ENCODE peak calls at places on chromosomes 11 and 22, in four cellular contexts. One of them, this sample, is unnamed.
A peak's percentile ranks its signal among the peaks of the same experiment; 100 is the strongest.

GRCh38 chr11:128886401-128887119 is 4.6 kb upstream of the KCNJ5 start:
- DNase-seq in K562: no peak
- DNase-seq in HepG2: no peak
- DNase-seq in GM12878: no peak
- DNase-seq in this sample: no peak

GRCh38 chr11:73965076-73965763 is 14.4 kb downstream of the DNAJB13 start:
- DNase-seq in K562: no peak
- DNase-seq in HepG2: no peak
- DNase-seq in GM12878: no peak
- DNase-seq in this sample: no peak

GRCh38 chr11:121212696-121213567 is 79.6 kb upstream of the SC5D start:
- DNase-seq in K562: no peak
- DNase-seq in HepG2: no peak
- DNase-seq in GM12878: no peak
- DNase-seq in this sample: no peak

GRCh38 chr11:116326146-116326545 is 446.6 kb downstream of the BUD13 start:
- DNase-seq in K562: no peak
- DNase-seq in HepG2: no peak
- DNase-seq in GM12878: no peak
- DNase-seq in this sample: no peak

GRCh38 chr11:6648505-6648904 is 7.1 kb downstream of the DCHS1 start:
- DNase-seq in K562: no peak
- DNase-seq in HepG2: no peak
- DNase-seq in GM12878: no peak
- DNase-seq in this sample: no peak

GRCh38 chr11:2318123-2318522 is 16.3 kb downstream of the TSPAN32 start:
- DNase-seq in K562: no peak
- DNase-seq in HepG2: no peak
- DNase-seq in GM12878: no peak
- DNase-seq in this sample: no peak

GRCh38 chr22:28917747-28918543 is 34.6 kb downstream of the ZNRF3 start:
- DNase-seq in K562: no peak
- DNase-seq in HepG2: peak; percentile 86
- DNase-seq in GM12878: no peak
- DNase-seq in this sample: no peak

GRCh38 chr11:100563541-100564280 is 123.4 kb upstream of the ARHGAP42 start:
- DNase-seq in K562: no peak
- DNase-seq in HepG2: no peak
- DNase-seq in GM12878: no peak
- DNase-seq in this sample: no peak

GRCh38 chr11:85256433-85256832 is 370.7 kb downstream of the DLG2 start:
- DNase-seq in K562: no peak
- DNase-seq in HepG2: no peak
- DNase-seq in GM12878: no peak
- DNase-seq in this sample: no peak

GRCh38 chr22:31583861-31584485 is 78.0 kb downstream of the PISD start:
- DNase-seq in K562: no peak
- DNase-seq in HepG2: no peak
- DNase-seq in GM12878: no peak
- DNase-seq in this sample: no peak

GRCh38 chr11:420054-420910 is 5.5 kb upstream of the SIGIRR start:
- DNase-seq in K562: no peak
- DNase-seq in HepG2: no peak
- DNase-seq in GM12878: no peak
- DNase-seq in this sample: no peak

GRCh38 chr22:46613606-46613997 is 6.6 kb upstream of the GRAMD4 start:
- DNase-seq in K562: no peak
- DNase-seq in HepG2: no peak
- DNase-seq in GM12878: peak; percentile 28
- DNase-seq in this sample: no peak

GRCh38 chr11:96447208-96447607 is 57.4 kb downstream of the JRKL start:
- DNase-seq in K562: no peak
- DNase-seq in HepG2: no peak
- DNase-seq in GM12878: no peak
- DNase-seq in this sample: no peak

GRCh38 chr11:59550368-59550841 is 39.1 kb downstream of the OR4D9 start:
- DNase-seq in K562: peak; percentile 74
- DNase-seq in HepG2: peak; percentile 94
- DNase-seq in GM12878: peak; percentile 96
- DNase-seq in this sample: peak; percentile 97

GRCh38 chr11:18650859-18651557 is 16.9 kb upstream of the SPTY2D1 start:
- DNase-seq in K562: peak; percentile 63
- DNase-seq in HepG2: peak; percentile 49
- DNase-seq in GM12878: peak; percentile 20
- DNase-seq in this sample: peak; percentile 31

GRCh38 chr11:117950999-117951961 is 22.1 kb upstream of the TMPRSS13 start:
- DNase-seq in K562: no peak
- DNase-seq in HepG2: no peak
- DNase-seq in GM12878: no peak
- DNase-seq in this sample: peak; percentile 32

GRCh38 chr11:34749666-34750659 is 129.1 kb downstream of the EHF start:
- DNase-seq in K562: no peak
- DNase-seq in HepG2: no peak
- DNase-seq in GM12878: no peak
- DNase-seq in this sample: no peak

GRCh38 chr11:15861256-15861655 is 495.1 kb downstream of the SOX6 start:
- DNase-seq in K562: no peak
- DNase-seq in HepG2: no peak
- DNase-seq in GM12878: no peak
- DNase-seq in this sample: no peak

GRCh38 chr11:127862406-127862805 is 725.0 kb downstream of the ETS1 start:
- DNase-seq in K562: no peak
- DNase-seq in HepG2: no peak
- DNase-seq in GM12878: no peak
- DNase-seq in this sample: no peak

GRCh38 chr22:42833104-42833503 is 24.0 kb downstream of the ARFGAP3 start:
- DNase-seq in K562: no peak
- DNase-seq in HepG2: no peak
- DNase-seq in GM12878: peak; percentile 33
- DNase-seq in this sample: no peak

GRCh38 chr22:22787805-22788459 is 99.7 kb upstream of the IGLL5 start:
- DNase-seq in K562: peak; percentile 100
- DNase-seq in HepG2: peak; percentile 30
- DNase-seq in GM12878: no peak
- DNase-seq in this sample: peak; percentile 78

GRCh38 chr22:40641269-40641668 is 4.8 kb upstream of the MRTFA start:
- DNase-seq in K562: peak; percentile 74
- DNase-seq in HepG2: no peak
- DNase-seq in GM12878: no peak
- DNase-seq in this sample: no peak

GRCh38 chr11:469684-470667 is 19.9 kb downstream of the PTDSS2 start:
- DNase-seq in K562: no peak
- DNase-seq in HepG2: peak; percentile 83
- DNase-seq in GM12878: no peak
- DNase-seq in this sample: no peak

GRCh38 chr11:17164361-17165246 is 43.2 kb downstream of the PIK3C2A start:
- DNase-seq in K562: no peak
- DNase-seq in HepG2: peak; percentile 53
- DNase-seq in GM12878: no peak
- DNase-seq in this sample: no peak

GRCh38 chr11:57868491-57868890 is 106.9 kb downstream of the CTNND1 start:
- DNase-seq in K562: no peak
- DNase-seq in HepG2: no peak
- DNase-seq in GM12878: no peak
- DNase-seq in this sample: peak; percentile 66

GRCh38 chr22:24069721-24070120 is 58.6 kb downstream of the CABIN1 start:
- DNase-seq in K562: no peak
- DNase-seq in HepG2: no peak
- DNase-seq in GM12878: no peak
- DNase-seq in this sample: no peak

GRCh38 chr11:128323381-128323780 is 264.0 kb downstream of the ETS1 start:
- DNase-seq in K562: no peak
- DNase-seq in HepG2: no peak
- DNase-seq in GM12878: no peak
- DNase-seq in this sample: no peak

GRCh38 chr11:66069715-66070603 is at the start of gene PACS1:
- DNase-seq in K562: peak; percentile 89
- DNase-seq in HepG2: peak; percentile 25
- DNase-seq in GM12878: no peak
- DNase-seq in this sample: peak; percentile 85

GRCh38 chr11:73971175-73971719 is 11.4 kb downstream of the UCP2 start:
- DNase-seq in K562: peak; percentile 12
- DNase-seq in HepG2: no peak
- DNase-seq in GM12878: no peak
- DNase-seq in this sample: no peak

GRCh38 chr11:71116435-71117040 is 135.8 kb downstream of the SHANK2 start:
- DNase-seq in K562: no peak
- DNase-seq in HepG2: no peak
- DNase-seq in GM12878: no peak
- DNase-seq in this sample: no peak

GRCh38 chr22:22943521-22944267 is 56.1 kb downstream of the IGLL5 start:
- DNase-seq in K562: peak; percentile 84
- DNase-seq in HepG2: no peak
- DNase-seq in GM12878: no peak
- DNase-seq in this sample: peak; percentile 45

GRCh38 chr22:44088976-44089570 is 65.0 kb downstream of the PARVB start:
- DNase-seq in K562: no peak
- DNase-seq in HepG2: no peak
- DNase-seq in GM12878: no peak
- DNase-seq in this sample: no peak

GRCh38 chr11:2208691-2209369 is 37.2 kb upstream of the TH start:
- DNase-seq in K562: no peak
- DNase-seq in HepG2: peak; percentile 12
- DNase-seq in GM12878: no peak
- DNase-seq in this sample: peak; percentile 48

GRCh38 chr22:44515779-44516178 is 17.7 kb upstream of the RTL6 start:
- DNase-seq in K562: no peak
- DNase-seq in HepG2: no peak
- DNase-seq in GM12878: no peak
- DNase-seq in this sample: no peak

GRCh38 chr11:130720232-130720787 is 196.0 kb downstream of the SNX19 start:
- DNase-seq in K562: no peak
- DNase-seq in HepG2: no peak
- DNase-seq in GM12878: no peak
- DNase-seq in this sample: no peak

GRCh38 chr11:63907063-63907462 is 9.9 kb downstream of the RCOR2 start:
- DNase-seq in K562: no peak
- DNase-seq in HepG2: no peak
- DNase-seq in GM12878: no peak
- DNase-seq in this sample: no peak
- TF ChIP-seq HDAC6 in K562: no peak
- TF ChIP-seq HDAC6 in HepG2: no peak
- TF ChIP-seq HDAC6 in GM12878: no peak
- TF ChIP-seq HDAC6 in this sample: no peak

GRCh38 chr11:75664366-75664765 is 4.5 kb downstream of the MAP6 start:
- DNase-seq in K562: no peak
- DNase-seq in HepG2: no peak
- DNase-seq in GM12878: no peak
- DNase-seq in this sample: no peak

GRCh38 chr11:75665126-75665525 is 3.7 kb downstream of the MAP6 start:
- DNase-seq in K562: no peak
- DNase-seq in HepG2: no peak
- DNase-seq in GM12878: no peak
- DNase-seq in this sample: no peak

GRCh38 chr11:75659836-75660235 is 9.0 kb downstream of the MAP6 start:
- DNase-seq in K562: no peak
- DNase-seq in HepG2: no peak
- DNase-seq in GM12878: no peak
- DNase-seq in this sample: no peak

GRCh38 chr11:75667268-75667830 is 1.5 kb downstream of the MAP6 start:
- DNase-seq in K562: peak; percentile 22
- DNase-seq in HepG2: no peak
- DNase-seq in GM12878: no peak
- DNase-seq in this sample: no peak

GRCh38 chr11:75663808-75664207 is 5.0 kb downstream of the MAP6 start:
- DNase-seq in K562: no peak
- DNase-seq in HepG2: no peak
- DNase-seq in GM12878: no peak
- DNase-seq in this sample: no peak
- TF ChIP-seq HDAC6 in K562: no peak
- TF ChIP-seq HDAC6 in HepG2: no peak
- TF ChIP-seq HDAC6 in GM12878: no peak
- TF ChIP-seq HDAC6 in this sample: no peak

GRCh38 chr22:27213291-27213690 is 555.9 kb downstream of the MIAT start:
- DNase-seq in K562: no peak
- DNase-seq in HepG2: no peak
- DNase-seq in GM12878: no peak
- DNase-seq in this sample: no peak

GRCh38 chr22:27212617-27213177 is 555.3 kb downstream of the MIAT start:
- DNase-seq in K562: no peak
- DNase-seq in HepG2: no peak
- DNase-seq in GM12878: no peak
- DNase-seq in this sample: no peak

GRCh38 chr22:27210111-27210739 is 552.8 kb downstream of the MIAT start:
- DNase-seq in K562: no peak
- DNase-seq in HepG2: no peak
- DNase-seq in GM12878: no peak
- DNase-seq in this sample: no peak

GRCh38 chr22:27213766-27214581 is 556.6 kb downstream of the MIAT start:
- DNase-seq in K562: no peak
- DNase-seq in HepG2: no peak
- DNase-seq in GM12878: no peak
- DNase-seq in this sample: no peak

DNA sequence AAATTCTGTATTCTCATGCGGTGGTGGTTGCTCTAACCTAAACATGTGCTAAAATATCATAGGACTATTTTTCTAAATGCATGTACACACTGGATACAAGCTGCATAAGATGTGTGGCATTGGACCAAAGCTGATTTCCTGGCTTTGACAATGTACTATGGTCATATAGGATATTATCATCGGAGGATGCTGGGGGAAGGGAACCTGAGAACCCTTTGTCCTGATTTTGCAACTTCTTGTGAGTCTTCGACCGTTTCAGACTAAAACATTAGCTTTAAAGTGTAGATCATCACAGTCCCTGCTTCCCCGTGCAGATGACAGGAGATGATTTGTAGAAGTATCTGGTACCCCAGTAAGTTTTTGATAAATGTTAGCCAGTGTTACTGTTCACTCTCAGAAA is 554.7 kb downstream of the MIAT start:
- DNase-seq in K562: no peak
- DNase-seq in HepG2: no peak
- DNase-seq in GM12878: no peak
- DNase-seq in this sample: no peak
- TF ChIP-seq HDAC6 in K562: no peak
- TF ChIP-seq HDAC6 in HepG2: no peak
- TF ChIP-seq HDAC6 in GM12878: no peak
- TF ChIP-seq HDAC6 in this sample: no peak

GRCh38 chr11:88303037-88303436 is 34.5 kb downstream of the CTSC start:
- DNase-seq in K562: no peak
- DNase-seq in HepG2: no peak
- DNase-seq in GM12878: peak; percentile 64
- DNase-seq in this sample: no peak

GRCh38 chr11:88300888-88301477 is 36.6 kb downstream of the CTSC start:
- DNase-seq in K562: no peak
- DNase-seq in HepG2: no peak
- DNase-seq in GM12878: no peak
- DNase-seq in this sample: peak; percentile 56

GRCh38 chr11:88305430-88305829 is 32.1 kb downstream of the CTSC start:
- DNase-seq in K562: no peak
- DNase-seq in HepG2: no peak
- DNase-seq in GM12878: no peak
- DNase-seq in this sample: no peak

GRCh38 chr11:88304352-88304751 is 33.2 kb downstream of the CTSC start:
- DNase-seq in K562: no peak
- DNase-seq in HepG2: no peak
- DNase-seq in GM12878: no peak
- DNase-seq in this sample: no peak

GRCh38 chr11:88301478-88302140 is 35.9 kb downstream of the CTSC start:
- DNase-seq in K562: no peak
- DNase-seq in HepG2: no peak
- DNase-seq in GM12878: peak; percentile 85
- DNase-seq in this sample: no peak
- TF ChIP-seq HDAC6 in K562: no peak
- TF ChIP-seq HDAC6 in HepG2: no peak
- TF ChIP-seq HDAC6 in GM12878: no peak
- TF ChIP-seq HDAC6 in this sample: no peak

This sample was measured in H1.